ENCODE peak calls at places on chromosomes 6 and 20, in nine cellular contexts. C, P, S, R, O, F, N, B and Z are unnamed samples.

GRCh38 chr20:53002786-53003185 is 30.6 kb downstream of the TSHZ2 start:
- DNase-seq in C (no peak), P (no peak), S (no peak), R (no peak), O (no peak), F (no peak), N (no peak), B (no peak), Z (no peak)

GRCh38 chr20:31707994-31708744 is 14.5 kb downstream of the BCL2L1 start:
- DNase-seq in C (no peak), P (no peak), S (no peak), R (no peak), O (peak), F (no peak), N (no peak), B (no peak), Z (peak)

GRCh38 chr20:49909499-49910339 is 5.6 kb downstream of the SPATA2 start:
- DNase-seq in C (no peak), P (no peak), S (no peak), R (peak), O (no peak), F (no peak), N (no peak), B (no peak), Z (no peak)

GRCh38 chr6:48755315-48755714 is 644.3 kb upstream of the PTCHD4 start:
- DNase-seq in C (no peak), P (no peak), S (no peak), R (no peak), O (no peak), F (no peak), N (no peak), B (no peak), Z (no peak)

GRCh38 chr6:85404497-85405174 is 45.2 kb upstream of the NT5E start:
- DNase-seq in C (no peak), P (peak), S (peak), R (no peak), O (no peak), F (no peak), N (no peak), B (peak), Z (no peak)

GRCh38 chr6:89298680-89299450 is 16.2 kb downstream of the GABRR2 start:
- DNase-seq in C (no peak), P (peak), S (peak), R (no peak), O (peak), F (peak), N (peak), B (peak), Z (peak)

GRCh38 chr6:25962368-25963127 is at the start of gene TRIM38:
- DNase-seq in C (peak), P (peak), S (peak), R (no peak), O (no peak), F (peak), N (peak), B (peak), Z (peak)

GRCh38 chr20:45704969-45705637 is at the start of gene WFDC10B:
- DNase-seq in C (no peak), P (no peak), S (peak), R (no peak), O (no peak), F (no peak), N (no peak), B (no peak), Z (no peak)

GRCh38 chr6:4846387-4846786 is 70.2 kb downstream of the CDYL start:
- DNase-seq in C (no peak), P (no peak), S (no peak), R (no peak), O (no peak), F (no peak), N (no peak), B (no peak), Z (no peak)

GRCh38 chr6:113594726-113595125 is 262.4 kb upstream of the MARCKS start:
- DNase-seq in C (no peak), P (no peak), S (no peak), R (no peak), O (no peak), F (no peak), N (no peak), B (no peak), Z (no peak)

GRCh38 chr20:50652702-50653294 is 38.5 kb downstream of the RIPOR3 start:
- DNase-seq in C (no peak), P (peak), S (no peak), R (no peak), O (no peak), F (no peak), N (no peak), B (no peak), Z (peak)

GRCh38 chr6:49764571-49765236 is 20.5 kb upstream of the CRISP3 start:
- DNase-seq in C (no peak), P (no peak), S (no peak), R (no peak), O (no peak), F (no peak), N (no peak), B (no peak), Z (no peak)

GRCh38 chr6:36028887-36029324 is 1.3 kb downstream of the MAPK14 start:
- DNase-seq in C (no peak), P (peak), S (peak), R (peak), O (peak), F (peak), N (peak), B (peak), Z (peak)

GRCh38 chr6:113433506-113433991 is 423.6 kb upstream of the MARCKS start:
- DNase-seq in C (no peak), P (peak), S (peak), R (no peak), O (no peak), F (no peak), N (no peak), B (no peak), Z (no peak)

GRCh38 chr20:1299522-1299921 is 29.4 kb downstream of the SDCBP2 start:
- DNase-seq in C (peak), P (no peak), S (no peak), R (no peak), O (peak), F (peak), N (no peak), B (peak), Z (no peak)

GRCh38 chr6:156379946-156380707 is 397.1 kb upstream of the ARID1B start:
- DNase-seq in C (no peak), P (peak), S (peak), R (no peak), O (no peak), F (no peak), N (no peak), B (peak), Z (no peak)

GRCh38 chr20:51661609-51662178 is 106.5 kb downstream of the ATP9A start:
- DNase-seq in C (no peak), P (peak), S (peak), R (no peak), O (no peak), F (peak), N (peak), B (peak), Z (peak)

GRCh38 chr6:74715362-74716068 is 490.3 kb downstream of the COL12A1 start:
- DNase-seq in C (no peak), P (peak), S (peak), R (no peak), O (no peak), F (no peak), N (no peak), B (no peak), Z (no peak)

GRCh38 chr20:2804921-2805681 is 4.7 kb upstream of the CPXM1 start:
- DNase-seq in C (peak), P (peak), S (no peak), R (no peak), O (no peak), F (no peak), N (no peak), B (no peak), Z (no peak)

GRCh38 chr6:18795726-18796125 is 408.6 kb downstream of the RNF144B start:
- DNase-seq in C (no peak), P (no peak), S (no peak), R (no peak), O (no peak), F (no peak), N (no peak), B (no peak), Z (no peak)

GRCh38 chr6:87203448-87204023 is 48.2 kb downstream of the ZNF292 start:
- DNase-seq in C (no peak), P (no peak), S (no peak), R (no peak), O (no peak), F (no peak), N (no peak), B (no peak), Z (no peak)

GRCh38 chr6:136613477-136613876 is 63.3 kb upstream of the MAP7 start:
- DNase-seq in C (no peak), P (peak), S (peak), R (no peak), O (no peak), F (no peak), N (no peak), B (no peak), Z (no peak)